ENCODE peak calls at places on chromosomes 4 and X, in four cellular contexts. One of them, this sample, is unnamed.

GRCh38 chr4:8315343-8316250 is 46.0 kb downstream of the HTRA3 start:
- DNase-seq in GM03348: peak
- DNase-seq in C1 segment of cervical spinal cord: no peak
- DNase-seq in A549: peak
- DNase-seq in this sample: peak

GRCh38 chrX:26925088-26925487 is 538.1 kb downstream of the PPP4R3C start:
- DNase-seq in GM03348: no peak
- DNase-seq in C1 segment of cervical spinal cord: no peak
- DNase-seq in A549: no peak
- DNase-seq in this sample: no peak

GRCh38 chr4:74932832-74933561 is at the start of gene PARM1:
- DNase-seq in A549: peak
- DNase-seq in GM03348: peak
- DNase-seq in C1 segment of cervical spinal cord: peak
- DNase-seq in this sample: peak

GRCh38 chr4:147737623-147738022 is 5.7 kb downstream of the ARHGAP10 start:
- DNase-seq in C1 segment of cervical spinal cord: no peak
- DNase-seq in GM03348: no peak
- DNase-seq in A549: no peak
- DNase-seq in this sample: no peak

GRCh38 chr4:168475745-168476144 is 4.5 kb downstream of the DDX60L start:
- DNase-seq in A549: no peak
- DNase-seq in GM03348: no peak
- DNase-seq in C1 segment of cervical spinal cord: no peak
- DNase-seq in this sample: no peak

GRCh38 chr4:1172971-1173757 is 781 bp upstream of the SPON2 start:
- DNase-seq in C1 segment of cervical spinal cord: no peak
- DNase-seq in A549: peak
- DNase-seq in GM03348: peak
- DNase-seq in this sample: no peak

GRCh38 chr4:168848112-168848511 is 161.9 kb downstream of the CBR4 start:
- DNase-seq in GM03348: peak
- DNase-seq in A549: no peak
- DNase-seq in C1 segment of cervical spinal cord: peak
- DNase-seq in this sample: no peak

GRCh38 chr4:165630671-165631070 is 242.4 kb upstream of the TLL1 start:
- DNase-seq in GM03348: no peak
- DNase-seq in C1 segment of cervical spinal cord: no peak
- DNase-seq in A549: no peak
- DNase-seq in this sample: no peak

GRCh38 chr4:25654971-25655963 is at the start of gene SLC34A2:
- DNase-seq in A549: no peak
- DNase-seq in C1 segment of cervical spinal cord: no peak
- DNase-seq in GM03348: no peak
- DNase-seq in this sample: no peak

GRCh38 chr4:22030321-22030720 is 81.7 kb upstream of the KCNIP4 start:
- DNase-seq in A549: no peak
- DNase-seq in C1 segment of cervical spinal cord: no peak
- DNase-seq in GM03348: no peak
- DNase-seq in this sample: no peak

GRCh38 chr4:74114234-74114633 is 15.2 kb upstream of the CXCL2 start:
- DNase-seq in GM03348: peak
- DNase-seq in A549: no peak
- DNase-seq in C1 segment of cervical spinal cord: no peak
- DNase-seq in this sample: no peak

GRCh38 chr4:16206848-16207247 is 19.4 kb downstream of the TAPT1 start:
- DNase-seq in A549: no peak
- DNase-seq in C1 segment of cervical spinal cord: no peak
- DNase-seq in GM03348: peak
- DNase-seq in this sample: no peak

This sample was measured in posterior cingulate gyrus.